ENCODE peak calls at places on chromosomes 3 and 15, in nine cellular contexts. R, W, J, V, L, T, D, Z and I are unnamed samples.

GRCh38 chr15:76190070-76190564 is 121.2 kb downstream of the ETFA start:
- DNase-seq in R (no peak), W (no peak), J (no peak), V (no peak), L (no peak), T (no peak), D (no peak), Z (no peak), I (no peak)

GRCh38 chr15:61138151-61138550 is 91.0 kb downstream of the RORA start:
- DNase-seq in R (no peak), W (no peak), J (peak), V (no peak), L (no peak), T (no peak), D (no peak), Z (no peak), I (no peak)

GRCh38 chr3:195766671-195767070 is 45.1 kb downstream of the MUC4 start:
- DNase-seq in R (no peak), W (no peak), J (no peak), V (no peak), L (no peak), T (no peak), D (no peak), Z (no peak), I (peak)

GRCh38 chr3:43753743-43754142 is 63.0 kb downstream of the ABHD5 start:
- DNase-seq in R (no peak), W (no peak), J (no peak), V (no peak), L (no peak), T (no peak), D (no peak), Z (no peak), I (no peak)

GRCh38 chr3:166661621-166662020 is 718.5 kb downstream of the ZBBX start:
- DNase-seq in R (no peak), W (no peak), J (no peak), V (no peak), L (no peak), T (no peak), D (no peak), Z (no peak), I (no peak)

GRCh38 chr15:35630570-35630969 is 84.6 kb upstream of the DPH6 start:
- DNase-seq in R (no peak), W (no peak), J (no peak), V (peak), L (no peak), T (no peak), D (no peak), Z (no peak), I (no peak)

GRCh38 chr3:30626443-30627181 is 20.2 kb downstream of the TGFBR2 start:
- DNase-seq in R (no peak), W (no peak), J (no peak), V (no peak), L (no peak), T (no peak), D (no peak), Z (no peak), I (no peak)

GRCh38 chr3:127034990-127035652 is 52.2 kb downstream of the PLXNA1 start:
- DNase-seq in R (no peak), W (no peak), J (no peak), V (no peak), L (no peak), T (no peak), D (no peak), Z (no peak), I (no peak)

GRCh38 chr3:38586546-38587520 is 62.7 kb downstream of the SCN5A start:
- DNase-seq in R (no peak), W (no peak), J (no peak), V (peak), L (peak), T (no peak), D (no peak), Z (peak), I (no peak)

GRCh38 chr15:78243491-78243941 is 9.2 kb upstream of the ACSBG1 start:
- DNase-seq in R (peak), W (peak), J (peak), V (no peak), L (peak), T (no peak), D (no peak), Z (peak), I (no peak)

GRCh38 chr3:197352382-197352781 is 54.0 kb upstream of the DLG1 start:
- DNase-seq in R (peak), W (no peak), J (peak), V (no peak), L (peak), T (no peak), D (no peak), Z (no peak), I (no peak)

GRCh38 chr3:11386413-11387155 is 114.4 kb downstream of the ATG7 start:
- DNase-seq in R (no peak), W (no peak), J (peak), V (no peak), L (no peak), T (no peak), D (no peak), Z (no peak), I (no peak)

GRCh38 chr3:130894130-130894872 is 417 bp downstream of the ATP2C1 start:
- DNase-seq in R (peak), W (no peak), J (peak), V (peak), L (peak), T (peak), D (no peak), Z (no peak), I (peak)

GRCh38 chr15:44193651-44194396 is 1.2 kb downstream of the FRMD5 start:
- DNase-seq in R (no peak), W (no peak), J (peak), V (no peak), L (no peak), T (peak), D (no peak), Z (peak), I (no peak)

GRCh38 chr3:184260571-184261269 is 633 bp downstream of the CAMK2N2 start:
- DNase-seq in R (no peak), W (no peak), J (peak), V (no peak), L (no peak), T (no peak), D (no peak), Z (peak), I (no peak)

GRCh38 chr15:91426412-91426811 is 326.4 kb downstream of the SV2B start:
- DNase-seq in R (no peak), W (no peak), J (no peak), V (no peak), L (no peak), T (no peak), D (no peak), Z (no peak), I (no peak)

GRCh38 chr15:29888651-29889050 is 66.4 kb upstream of the TJP1 start:
- DNase-seq in R (no peak), W (no peak), J (no peak), V (no peak), L (no peak), T (no peak), D (no peak), Z (no peak), I (no peak)

GRCh38 chr3:18765672-18766071 is 340.5 kb upstream of the SATB1 start:
- DNase-seq in R (no peak), W (no peak), J (no peak), V (no peak), L (no peak), T (no peak), D (no peak), Z (no peak), I (no peak)

GRCh38 chr15:41284425-41285177 is 47.8 kb downstream of the OIP5 start:
- DNase-seq in R (peak), W (no peak), J (peak), V (no peak), L (no peak), T (peak), D (no peak), Z (no peak), I (peak)

GRCh38 chr3:50675179-50676030 is 678 bp downstream of the DOCK3 start:
- DNase-seq in R (no peak), W (no peak), J (peak), V (no peak), L (no peak), T (no peak), D (no peak), Z (peak), I (no peak)

GRCh38 chr3:195123196-195123805 is 147.7 kb downstream of the XXYLT1 start:
- DNase-seq in R (no peak), W (no peak), J (peak), V (no peak), L (no peak), T (no peak), D (no peak), Z (no peak), I (no peak)

GRCh38 chr3:177452487-177452886 is 255.2 kb upstream of the TBL1XR1 start:
- DNase-seq in R (no peak), W (no peak), J (no peak), V (peak), L (no peak), T (no peak), D (no peak), Z (no peak), I (no peak)

GRCh38 chr3:39548282-39548681 is 80.8 kb downstream of the MOBP start:
- DNase-seq in R (no peak), W (no peak), J (no peak), V (no peak), L (no peak), T (no peak), D (no peak), Z (no peak), I (no peak)

GRCh38 chr3:46353639-46354410 is at the start of gene CCR2:
- DNase-seq in R (no peak), W (no peak), J (no peak), V (no peak), L (no peak), T (no peak), D (no peak), Z (no peak), I (no peak)

GRCh38 chr3:119481079-119481478 is 12.3 kb downstream of the POGLUT1 start:
- DNase-seq in R (no peak), W (no peak), J (no peak), V (no peak), L (no peak), T (no peak), D (no peak), Z (no peak), I (no peak)

GRCh38 chr3:99703535-99703934 is 65.1 kb downstream of the COL8A1 start:
- DNase-seq in R (no peak), W (no peak), J (no peak), V (peak), L (no peak), T (no peak), D (no peak), Z (no peak), I (no peak)

GRCh38 chr15:77107531-77108355 is 36.8 kb upstream of the TSPAN3 start:
- DNase-seq in R (peak), W (peak), J (peak), V (peak), L (peak), T (peak), D (no peak), Z (peak), I (no peak)

GRCh38 chr3:194369522-194370279 is at the start of gene LRRC15:
- DNase-seq in R (no peak), W (no peak), J (no peak), V (peak), L (peak), T (peak), D (no peak), Z (no peak), I (no peak)

GRCh38 chr3:130820976-130821375 is 72.9 kb upstream of the ATP2C1 start:
- DNase-seq in R (no peak), W (no peak), J (no peak), V (peak), L (no peak), T (peak), D (no peak), Z (no peak), I (no peak)

GRCh38 chr15:55403531-55403930 is 4.6 kb downstream of the CCPG1 start:
- DNase-seq in R (no peak), W (no peak), J (no peak), V (no peak), L (no peak), T (no peak), D (no peak), Z (no peak), I (no peak)

GRCh38 chr3:71456155-71456554 is 127.4 kb downstream of the FOXP1 start:
- DNase-seq in R (no peak), W (no peak), J (no peak), V (no peak), L (no peak), T (no peak), D (no peak), Z (no peak), I (no peak)

GRCh38 chr3:133901083-133901482 is 5.4 kb upstream of the RAB6B start:
- DNase-seq in R (no peak), W (no peak), J (no peak), V (no peak), L (no peak), T (no peak), D (no peak), Z (peak), I (no peak)
- TF ChIP-seq CTCF in R (no peak), W (no peak), J (no peak), V (no peak), L (no peak), T (no peak), D (peak), Z (peak), I (no peak)

GRCh38 chr15:52052076-52052935 is 33.3 kb downstream of the MAPK6 start:
- DNase-seq in R (no peak), W (no peak), J (no peak), V (no peak), L (no peak), T (no peak), D (no peak), Z (no peak), I (no peak)

GRCh38 chr15:52054381-52054780 is 35.4 kb downstream of the MAPK6 start:
- DNase-seq in R (no peak), W (no peak), J (no peak), V (no peak), L (no peak), T (no peak), D (no peak), Z (no peak), I (no peak)

GRCh38 chr15:52056001-52056400 is 37.0 kb downstream of the MAPK6 start:
- DNase-seq in R (no peak), W (no peak), J (no peak), V (no peak), L (no peak), T (no peak), D (no peak), Z (no peak), I (no peak)

GRCh38 chr15:52060511-52060910 is 41.5 kb downstream of the MAPK6 start:
- DNase-seq in R (no peak), W (no peak), J (no peak), V (no peak), L (no peak), T (no peak), D (no peak), Z (no peak), I (no peak)

DNA sequence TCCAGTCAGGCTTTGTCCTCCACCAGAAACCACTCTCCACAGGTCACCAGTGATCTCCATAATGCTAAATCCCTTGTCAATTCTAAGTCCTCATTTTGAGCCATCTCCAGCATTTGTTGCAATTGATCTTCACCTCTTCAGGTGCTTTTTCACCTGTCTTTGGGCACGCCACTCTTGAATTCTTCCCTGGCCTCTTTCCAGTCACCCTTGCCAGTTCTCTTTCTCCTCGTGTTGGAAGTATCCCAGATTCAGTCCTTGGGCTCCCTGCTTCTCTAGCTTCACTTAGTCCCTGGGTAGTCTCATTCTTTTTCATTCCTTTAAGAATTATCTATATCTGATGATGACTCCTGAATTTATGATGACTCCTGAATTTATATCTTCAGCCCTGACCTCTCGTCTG is 37.5 kb downstream of the MAPK6 start:
- DNase-seq in R (no peak), W (no peak), J (no peak), V (no peak), L (no peak), T (no peak), D (no peak), Z (no peak), I (no peak)
- TF ChIP-seq EP300 in R (no peak), W (no peak), J (no peak), V (no peak), L (no peak), T (no peak), D (no peak), Z (no peak), I (no peak)

GRCh38 chr3:12875857-12876451 is 34.6 kb upstream of the RPL32 start:
- DNase-seq in R (peak), W (no peak), J (peak), V (peak), L (peak), T (no peak), D (no peak), Z (peak), I (no peak)
- H3K4me3 ChIP-seq in R (peak), W (peak), J (peak), V (no peak), L (peak), T (peak), D (no peak), Z (peak), I (peak)

GRCh38 chr15:67194171-67195114 is 60.0 kb downstream of the AAGAB start:
- DNase-seq in R (peak), W (no peak), J (no peak), V (no peak), L (no peak), T (no peak), D (no peak), Z (peak), I (no peak)
- TF ChIP-seq CTCF in R (no peak), W (no peak), J (no peak), V (no peak), L (no peak), T (no peak), D (no peak), Z (no peak), I (no peak)

GRCh38 chr15:71084264-71084663 is 31.0 kb upstream of the THSD4 start:
- DNase-seq in R (no peak), W (no peak), J (no peak), V (no peak), L (no peak), T (no peak), D (no peak), Z (no peak), I (no peak)

GRCh38 chr15:71082803-71083202 is 32.5 kb upstream of the THSD4 start:
- DNase-seq in R (peak), W (no peak), J (no peak), V (no peak), L (no peak), T (no peak), D (no peak), Z (no peak), I (no peak)

GRCh38 chr15:71085809-71086208 is 29.5 kb upstream of the THSD4 start:
- DNase-seq in R (no peak), W (no peak), J (no peak), V (no peak), L (no peak), T (no peak), D (no peak), Z (peak), I (no peak)

GRCh38 chr15:71080705-71081104 is 34.6 kb upstream of the THSD4 start:
- DNase-seq in R (peak), W (no peak), J (no peak), V (no peak), L (no peak), T (no peak), D (peak), Z (no peak), I (no peak)

GRCh38 chr15:71083349-71083748 is 31.9 kb upstream of the THSD4 start:
- DNase-seq in R (peak), W (no peak), J (no peak), V (peak), L (no peak), T (no peak), D (no peak), Z (no peak), I (no peak)
- TF ChIP-seq EP300 in R (no peak), W (no peak), J (no peak), V (no peak), L (no peak), T (no peak), D (no peak), Z (no peak), I (no peak)

DNA sequence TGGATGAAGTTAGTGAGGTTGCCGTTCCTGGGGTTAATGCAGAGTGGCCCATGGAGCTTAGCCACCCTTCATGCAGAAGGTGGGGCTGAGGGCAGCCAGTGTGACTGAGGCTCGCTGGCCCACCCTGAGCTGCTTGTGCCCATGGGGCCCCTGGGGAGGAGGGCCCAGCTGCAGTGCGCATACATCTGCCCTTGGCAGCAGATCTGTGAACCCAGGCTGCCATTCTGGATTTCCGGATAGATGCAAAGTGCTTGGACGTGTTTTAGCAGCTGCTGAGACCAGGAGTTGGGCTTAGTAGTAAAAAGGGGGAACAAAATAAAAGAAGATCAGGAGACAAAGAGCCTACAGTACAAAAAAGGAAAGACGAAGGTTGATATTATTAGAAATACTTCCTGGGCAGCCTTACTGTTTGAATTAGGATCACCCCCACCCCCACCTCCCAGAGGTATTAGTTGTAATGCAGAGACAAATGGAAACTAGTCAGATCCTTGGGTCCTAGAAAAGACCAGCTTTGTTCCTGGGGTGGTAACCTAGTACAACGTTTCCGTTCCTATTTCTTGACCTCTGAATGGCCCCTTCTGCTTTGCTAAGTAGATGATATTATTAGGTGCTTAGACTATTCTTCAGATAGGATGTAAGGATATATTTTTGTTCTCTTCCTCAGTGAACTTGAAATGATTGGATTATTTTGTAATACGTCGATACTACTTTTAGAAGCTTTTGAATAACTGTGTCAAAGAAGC is 70.3 kb downstream of the IGF1R start:
- DNase-seq in R (no peak), W (no peak), J (no peak), V (no peak), L (no peak), T (no peak), D (no peak), Z (no peak), I (no peak)
- H3K4me3 ChIP-seq in R (no peak), W (no peak), J (no peak), V (no peak), L (no peak), T (no peak), D (no peak), Z (no peak), I (no peak)

DNA sequence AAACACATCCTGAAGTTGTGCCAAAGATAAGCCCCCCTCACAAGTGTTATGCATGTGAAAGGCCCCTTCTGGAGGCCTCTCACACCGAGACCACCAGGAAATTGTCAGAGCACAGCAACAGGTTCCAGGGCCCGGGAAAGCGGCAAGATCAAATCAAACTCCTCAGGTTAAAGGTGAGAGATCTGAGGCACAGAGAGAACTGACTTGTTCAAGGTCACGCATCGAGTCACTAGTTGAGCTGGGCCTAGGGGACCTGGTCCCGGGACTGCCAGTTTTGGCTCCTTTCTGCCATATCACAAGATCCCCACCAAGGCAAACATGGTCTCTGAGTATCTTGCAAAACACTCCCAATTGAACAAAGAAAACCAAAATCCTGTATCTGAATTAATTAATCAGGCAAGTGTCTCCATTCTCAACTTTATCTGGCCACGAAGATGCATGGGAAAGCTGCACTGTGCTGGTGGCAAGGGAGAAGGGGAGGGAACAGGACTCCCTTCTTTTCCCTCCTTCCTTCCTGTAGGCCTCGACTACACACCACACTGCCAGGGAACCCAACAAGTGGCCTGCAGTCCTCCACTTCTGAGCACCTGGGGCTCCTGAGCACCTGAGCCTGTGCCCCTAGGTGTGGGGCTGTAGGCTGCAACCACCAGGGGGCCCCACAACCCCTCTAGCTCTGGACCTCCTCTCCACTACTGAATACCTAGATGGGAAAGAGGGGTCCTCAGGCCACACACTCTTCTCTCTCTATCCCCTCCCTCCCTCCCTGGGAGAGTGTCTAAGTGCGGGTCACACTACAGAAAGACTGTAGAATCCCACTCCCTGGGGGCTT is 37.3 kb downstream of the ANP32A start:
- DNase-seq in R (no peak), W (no peak), J (peak), V (peak), L (peak), T (peak), D (no peak), Z (peak), I (no peak)
- TF ChIP-seq CTCF in R (no peak), W (peak), J (peak), V (peak), L (peak), T (peak), D (peak), Z (peak), I (peak)

GRCh38 chr15:67781907-67782559 is 43.3 kb upstream of the SKOR1 start:
- DNase-seq in R (no peak), W (no peak), J (no peak), V (no peak), L (no peak), T (no peak), D (no peak), Z (no peak), I (no peak)
- TF ChIP-seq EP300 in R (no peak), W (no peak), J (no peak), V (no peak), L (no peak), T (no peak), D (no peak), Z (no peak), I (no peak)